ENCODE peak calls at places on chromosomes 12 and 14, in seven cellular contexts. One of them, this sample, is unnamed.
A peak's percentile ranks its signal among the peaks of the same experiment; 100 is the strongest.

GRCh38 chr12:22858849-22859569 is 234.0 kb downstream of the ETNK1 start:
- DNase-seq in CD4-positive, CD25-positive, alpha-beta regulatory T cell: no peak
- DNase-seq in PC-3: peak; percentile 5
- DNase-seq in A549: no peak
- DNase-seq in tibial nerve: no peak
- DNase-seq in naive thymus-derived CD4-positive, alpha-beta T cell: no peak
- DNase-seq in pancreas: no peak
- DNase-seq in this sample: no peak

GRCh38 chr14:97779140-97779539 is 982.0 kb downstream of the VRK1 start:
- DNase-seq in CD4-positive, CD25-positive, alpha-beta regulatory T cell: no peak
- DNase-seq in PC-3: no peak
- DNase-seq in A549: no peak
- DNase-seq in tibial nerve: no peak
- DNase-seq in naive thymus-derived CD4-positive, alpha-beta T cell: no peak
- DNase-seq in pancreas: no peak
- DNase-seq in this sample: no peak

GRCh38 chr12:124394462-124395128 is 99.7 kb downstream of the RFLNA start:
- DNase-seq in CD4-positive, CD25-positive, alpha-beta regulatory T cell: no peak
- DNase-seq in PC-3: peak; percentile 7
- DNase-seq in A549: no peak
- DNase-seq in tibial nerve: no peak
- DNase-seq in naive thymus-derived CD4-positive, alpha-beta T cell: no peak
- DNase-seq in pancreas: no peak
- DNase-seq in this sample: no peak

GRCh38 chr14:89720741-89721315 is 233.7 kb downstream of the EFCAB11 start:
- DNase-seq in CD4-positive, CD25-positive, alpha-beta regulatory T cell: peak; percentile 61
- DNase-seq in PC-3: no peak
- DNase-seq in A549: no peak
- DNase-seq in tibial nerve: peak; percentile 14
- DNase-seq in naive thymus-derived CD4-positive, alpha-beta T cell: peak; percentile 91
- DNase-seq in pancreas: peak; percentile 34
- DNase-seq in this sample: peak; percentile 73

GRCh38 chr14:77314043-77314442 is 6.6 kb downstream of the POMT2 start:
- DNase-seq in CD4-positive, CD25-positive, alpha-beta regulatory T cell: no peak
- DNase-seq in PC-3: peak; percentile 92
- DNase-seq in A549: no peak
- DNase-seq in tibial nerve: no peak
- DNase-seq in naive thymus-derived CD4-positive, alpha-beta T cell: no peak
- DNase-seq in pancreas: no peak
- DNase-seq in this sample: no peak

GRCh38 chr12:45775465-45775864 is 46.0 kb downstream of the ARID2 start:
- DNase-seq in CD4-positive, CD25-positive, alpha-beta regulatory T cell: no peak
- DNase-seq in PC-3: no peak
- DNase-seq in A549: no peak
- DNase-seq in tibial nerve: no peak
- DNase-seq in naive thymus-derived CD4-positive, alpha-beta T cell: no peak
- DNase-seq in pancreas: no peak
- DNase-seq in this sample: no peak

GRCh38 chr12:54603173-54603814 is 14.8 kb upstream of the PPP1R1A start:
- DNase-seq in CD4-positive, CD25-positive, alpha-beta regulatory T cell: peak; percentile 38
- DNase-seq in PC-3: peak; percentile 78
- DNase-seq in A549: peak; percentile 87
- DNase-seq in tibial nerve: peak; percentile 71
- DNase-seq in naive thymus-derived CD4-positive, alpha-beta T cell: peak; percentile 20
- DNase-seq in pancreas: no peak
- DNase-seq in this sample: no peak

GRCh38 chr14:72745991-72746980 is 147.6 kb downstream of the DPF3 start:
- DNase-seq in CD4-positive, CD25-positive, alpha-beta regulatory T cell: no peak
- DNase-seq in PC-3: peak; percentile 48
- DNase-seq in A549: no peak
- DNase-seq in tibial nerve: no peak
- DNase-seq in naive thymus-derived CD4-positive, alpha-beta T cell: no peak
- DNase-seq in pancreas: no peak
- DNase-seq in this sample: no peak

GRCh38 chr14:97180304-97181200 is 383.4 kb downstream of the VRK1 start:
- DNase-seq in CD4-positive, CD25-positive, alpha-beta regulatory T cell: no peak
- DNase-seq in PC-3: peak; percentile 92
- DNase-seq in A549: peak; percentile 75
- DNase-seq in tibial nerve: no peak
- DNase-seq in naive thymus-derived CD4-positive, alpha-beta T cell: no peak
- DNase-seq in pancreas: no peak
- DNase-seq in this sample: no peak

GRCh38 chr12:98422809-98423208 is 92.6 kb upstream of the TMPO start:
- DNase-seq in CD4-positive, CD25-positive, alpha-beta regulatory T cell: no peak
- DNase-seq in PC-3: peak; percentile 42
- DNase-seq in A549: no peak
- DNase-seq in tibial nerve: no peak
- DNase-seq in naive thymus-derived CD4-positive, alpha-beta T cell: no peak
- DNase-seq in pancreas: no peak
- DNase-seq in this sample: no peak

GRCh38 chr14:74618078-74618952 is 6.3 kb upstream of the LTBP2 start:
- DNase-seq in CD4-positive, CD25-positive, alpha-beta regulatory T cell: peak; percentile 31
- DNase-seq in PC-3: peak; percentile 93
- DNase-seq in A549: peak; percentile 48
- DNase-seq in tibial nerve: peak; percentile 82
- DNase-seq in naive thymus-derived CD4-positive, alpha-beta T cell: peak; percentile 43
- DNase-seq in pancreas: peak; percentile 64
- DNase-seq in this sample: peak; percentile 70

GRCh38 chr14:75044760-75045159 is 6.5 kb downstream of the MLH3 start:
- DNase-seq in CD4-positive, CD25-positive, alpha-beta regulatory T cell: no peak
- DNase-seq in PC-3: no peak
- DNase-seq in A549: no peak
- DNase-seq in tibial nerve: no peak
- DNase-seq in naive thymus-derived CD4-positive, alpha-beta T cell: no peak
- DNase-seq in pancreas: no peak
- DNase-seq in this sample: no peak

GRCh38 chr12:13687633-13688032 is 293.8 kb downstream of the GRIN2B start:
- DNase-seq in CD4-positive, CD25-positive, alpha-beta regulatory T cell: no peak
- DNase-seq in PC-3: no peak
- DNase-seq in A549: no peak
- DNase-seq in tibial nerve: no peak
- DNase-seq in naive thymus-derived CD4-positive, alpha-beta T cell: no peak
- DNase-seq in pancreas: no peak
- DNase-seq in this sample: no peak

GRCh38 chr12:95146767-95147166 is 70.5 kb downstream of the FGD6 start:
- DNase-seq in CD4-positive, CD25-positive, alpha-beta regulatory T cell: no peak
- DNase-seq in PC-3: no peak
- DNase-seq in A549: no peak
- DNase-seq in tibial nerve: no peak
- DNase-seq in naive thymus-derived CD4-positive, alpha-beta T cell: no peak
- DNase-seq in pancreas: no peak
- DNase-seq in this sample: no peak

GRCh38 chr14:34014936-34015335 is 64.1 kb upstream of the EGLN3 start:
- DNase-seq in CD4-positive, CD25-positive, alpha-beta regulatory T cell: no peak
- DNase-seq in PC-3: no peak
- DNase-seq in A549: no peak
- DNase-seq in tibial nerve: no peak
- DNase-seq in naive thymus-derived CD4-positive, alpha-beta T cell: no peak
- DNase-seq in pancreas: no peak
- DNase-seq in this sample: no peak

GRCh38 chr14:28783593-28784143 is 17.1 kb downstream of the FOXG1 start:
- DNase-seq in CD4-positive, CD25-positive, alpha-beta regulatory T cell: no peak
- DNase-seq in PC-3: no peak
- DNase-seq in A549: no peak
- DNase-seq in tibial nerve: no peak
- DNase-seq in naive thymus-derived CD4-positive, alpha-beta T cell: no peak
- DNase-seq in pancreas: no peak
- DNase-seq in this sample: no peak

GRCh38 chr12:62260733-62261683 is 804 bp downstream of the USP15 start:
- DNase-seq in CD4-positive, CD25-positive, alpha-beta regulatory T cell: peak; percentile 63
- DNase-seq in PC-3: peak; percentile 44
- DNase-seq in A549: peak; percentile 21
- DNase-seq in tibial nerve: peak; percentile 28
- DNase-seq in naive thymus-derived CD4-positive, alpha-beta T cell: peak; percentile 76
- DNase-seq in pancreas: peak; percentile 38
- DNase-seq in this sample: no peak

GRCh38 chr12:575948-576612 is 87.2 kb downstream of the NINJ2 start:
- DNase-seq in CD4-positive, CD25-positive, alpha-beta regulatory T cell: peak; percentile 70
- DNase-seq in PC-3: peak; percentile 79
- DNase-seq in A549: peak; percentile 84
- DNase-seq in tibial nerve: peak; percentile 66
- DNase-seq in naive thymus-derived CD4-positive, alpha-beta T cell: peak; percentile 75
- DNase-seq in pancreas: peak; percentile 54
- DNase-seq in this sample: peak; percentile 98

GRCh38 chr14:50122291-50122690 is 5.9 kb upstream of the VCPKMT start:
- DNase-seq in CD4-positive, CD25-positive, alpha-beta regulatory T cell: no peak
- DNase-seq in PC-3: no peak
- DNase-seq in A549: no peak
- DNase-seq in tibial nerve: no peak
- DNase-seq in naive thymus-derived CD4-positive, alpha-beta T cell: no peak
- DNase-seq in pancreas: no peak
- DNase-seq in this sample: no peak

GRCh38 chr12:71746983-71747611 is 7.6 kb upstream of the RAB21 start:
- DNase-seq in CD4-positive, CD25-positive, alpha-beta regulatory T cell: peak; percentile 18
- DNase-seq in PC-3: peak; percentile 77
- DNase-seq in A549: peak; percentile 40
- DNase-seq in tibial nerve: peak; percentile 11
- DNase-seq in naive thymus-derived CD4-positive, alpha-beta T cell: peak; percentile 35
- DNase-seq in pancreas: no peak
- DNase-seq in this sample: no peak

GRCh38 chr14:105059035-105059916 is 6.0 kb downstream of the GPR132 start:
- DNase-seq in CD4-positive, CD25-positive, alpha-beta regulatory T cell: peak; percentile 61
- DNase-seq in PC-3: no peak
- DNase-seq in A549: no peak
- DNase-seq in tibial nerve: no peak
- DNase-seq in naive thymus-derived CD4-positive, alpha-beta T cell: peak; percentile 91
- DNase-seq in pancreas: no peak
- DNase-seq in this sample: peak; percentile 82

GRCh38 chr14:60195179-60195810 is 30.1 kb upstream of the DHRS7 start:
- DNase-seq in CD4-positive, CD25-positive, alpha-beta regulatory T cell: no peak
- DNase-seq in PC-3: no peak
- DNase-seq in A549: no peak
- DNase-seq in tibial nerve: no peak
- DNase-seq in naive thymus-derived CD4-positive, alpha-beta T cell: no peak
- DNase-seq in pancreas: no peak
- DNase-seq in this sample: no peak

GRCh38 chr14:98136420-98136819 is 1135.6 kb downstream of the BCL11B start:
- DNase-seq in CD4-positive, CD25-positive, alpha-beta regulatory T cell: no peak
- DNase-seq in PC-3: no peak
- DNase-seq in A549: no peak
- DNase-seq in tibial nerve: no peak
- DNase-seq in naive thymus-derived CD4-positive, alpha-beta T cell: no peak
- DNase-seq in pancreas: no peak
- DNase-seq in this sample: no peak

DNA sequence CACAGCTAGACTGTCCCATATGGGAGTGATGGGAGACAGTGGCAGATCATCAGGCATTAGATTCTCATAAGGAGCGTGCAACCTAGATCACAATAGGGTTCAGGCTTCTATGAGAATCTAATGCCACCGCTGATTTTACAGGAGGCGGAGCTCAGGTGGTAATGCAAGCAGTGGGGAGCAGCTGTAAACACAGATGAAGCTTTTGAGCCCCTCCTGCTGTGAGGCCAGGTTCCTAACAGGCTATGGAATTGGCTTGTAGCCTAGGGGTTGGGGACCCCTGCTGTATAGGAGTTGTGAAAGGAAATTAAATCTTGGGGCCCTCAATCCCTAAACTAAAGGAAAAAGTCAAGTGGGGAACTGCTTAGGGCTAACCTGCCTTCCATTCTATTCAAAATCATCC is 29.6 kb downstream of the ADIPOR2 start:
- DNase-seq in CD4-positive, CD25-positive, alpha-beta regulatory T cell: no peak
- DNase-seq in PC-3: no peak
- DNase-seq in A549: no peak
- DNase-seq in tibial nerve: no peak
- DNase-seq in naive thymus-derived CD4-positive, alpha-beta T cell: no peak
- DNase-seq in pancreas: no peak
- DNase-seq in this sample: no peak
- H3K9me3 ChIP-seq in CD4-positive, CD25-positive, alpha-beta regulatory T cell: no peaks in the 10 kb centered on the region
- H3K9me3 ChIP-seq in PC-3: no peaks in the 10 kb centered on the region
- H3K9me3 ChIP-seq in A549: no peaks in the 10 kb centered on the region
- H3K9me3 ChIP-seq in tibial nerve: no peaks in the 10 kb centered on the region
- H3K9me3 ChIP-seq in naive thymus-derived CD4-positive, alpha-beta T cell: no peaks in the 10 kb centered on the region
- H3K9me3 ChIP-seq in pancreas: no peaks in the 10 kb centered on the region
- H3K9me3 ChIP-seq in this sample: peaks cover 2% of the 10 kb centered on the region

GRCh38 chr12:57148469-57149308 is 1.3 kb upstream of the LRP1-AS start:
- DNase-seq in CD4-positive, CD25-positive, alpha-beta regulatory T cell: no peak
- DNase-seq in PC-3: no peak
- DNase-seq in A549: no peak
- DNase-seq in tibial nerve: peak; percentile 60
- DNase-seq in naive thymus-derived CD4-positive, alpha-beta T cell: no peak
- DNase-seq in pancreas: no peak
- DNase-seq in this sample: no peak

GRCh38 chr12:57146925-57147640 is at the start of gene LRP1-AS:
- DNase-seq in CD4-positive, CD25-positive, alpha-beta regulatory T cell: no peak
- DNase-seq in PC-3: no peak
- DNase-seq in A549: no peak
- DNase-seq in tibial nerve: no peak
- DNase-seq in naive thymus-derived CD4-positive, alpha-beta T cell: no peak
- DNase-seq in pancreas: no peak
- DNase-seq in this sample: no peak

GRCh38 chr12:57150400-57150799 is 3.0 kb upstream of the LRP1-AS start:
- DNase-seq in CD4-positive, CD25-positive, alpha-beta regulatory T cell: no peak
- DNase-seq in PC-3: no peak
- DNase-seq in A549: no peak
- DNase-seq in tibial nerve: no peak
- DNase-seq in naive thymus-derived CD4-positive, alpha-beta T cell: no peak
- DNase-seq in pancreas: no peak
- DNase-seq in this sample: no peak

GRCh38 chr12:57147641-57147944 is 174 bp upstream of the LRP1-AS start:
- DNase-seq in CD4-positive, CD25-positive, alpha-beta regulatory T cell: no peak
- DNase-seq in PC-3: no peak
- DNase-seq in A549: no peak
- DNase-seq in tibial nerve: no peak
- DNase-seq in naive thymus-derived CD4-positive, alpha-beta T cell: no peak
- DNase-seq in pancreas: no peak
- DNase-seq in this sample: no peak

GRCh38 chr12:57149309-57149900 is 2.0 kb upstream of the LRP1-AS start:
- DNase-seq in CD4-positive, CD25-positive, alpha-beta regulatory T cell: no peak
- DNase-seq in PC-3: no peak
- DNase-seq in A549: no peak
- DNase-seq in tibial nerve: peak; percentile 77
- DNase-seq in naive thymus-derived CD4-positive, alpha-beta T cell: no peak
- DNase-seq in pancreas: no peak
- DNase-seq in this sample: no peak
- H3K4me3 ChIP-seq in CD4-positive, CD25-positive, alpha-beta regulatory T cell: no peak overlapping the region
- H3K4me3 ChIP-seq in PC-3: no peak overlapping the region
- H3K4me3 ChIP-seq in A549: no peak overlapping the region
- H3K4me3 ChIP-seq in tibial nerve: no peak overlapping the region
- H3K4me3 ChIP-seq in naive thymus-derived CD4-positive, alpha-beta T cell: no peak overlapping the region
- H3K4me3 ChIP-seq in pancreas: no peak overlapping the region
- H3K4me3 ChIP-seq in this sample: no peak overlapping the region

GRCh38 chr12:28110329-28110728 is 79.9 kb upstream of the CCDC91 start:
- DNase-seq in CD4-positive, CD25-positive, alpha-beta regulatory T cell: no peak
- DNase-seq in PC-3: peak; percentile 39
- DNase-seq in A549: no peak
- DNase-seq in tibial nerve: no peak
- DNase-seq in naive thymus-derived CD4-positive, alpha-beta T cell: no peak
- DNase-seq in pancreas: no peak
- DNase-seq in this sample: no peak

GRCh38 chr12:28108599-28108998 is 81.7 kb upstream of the CCDC91 start:
- DNase-seq in CD4-positive, CD25-positive, alpha-beta regulatory T cell: no peak
- DNase-seq in PC-3: no peak
- DNase-seq in A549: no peak
- DNase-seq in tibial nerve: no peak
- DNase-seq in naive thymus-derived CD4-positive, alpha-beta T cell: no peak
- DNase-seq in pancreas: no peak
- DNase-seq in this sample: no peak

GRCh38 chr12:28114488-28114887 is 75.8 kb upstream of the CCDC91 start:
- DNase-seq in CD4-positive, CD25-positive, alpha-beta regulatory T cell: no peak
- DNase-seq in PC-3: peak; percentile 86
- DNase-seq in A549: no peak
- DNase-seq in tibial nerve: no peak
- DNase-seq in naive thymus-derived CD4-positive, alpha-beta T cell: no peak
- DNase-seq in pancreas: no peak
- DNase-seq in this sample: no peak
- H3K27ac ChIP-seq in CD4-positive, CD25-positive, alpha-beta regulatory T cell: no peak overlapping the region
- H3K27ac ChIP-seq in PC-3: peak overlapping the region; percentile 62
- H3K27ac ChIP-seq in A549: peak overlapping the region; percentile 75
- H3K27ac ChIP-seq in tibial nerve: no peak overlapping the region
- H3K27ac ChIP-seq in naive thymus-derived CD4-positive, alpha-beta T cell: no peak overlapping the region
- H3K27ac ChIP-seq in pancreas: no peak overlapping the region
- H3K27ac ChIP-seq in this sample: no peak overlapping the region

GRCh38 chr12:125890983-125891382 is 825.7 kb downstream of the AACS start:
- DNase-seq in CD4-positive, CD25-positive, alpha-beta regulatory T cell: no peak
- DNase-seq in PC-3: peak; percentile 2
- DNase-seq in A549: no peak
- DNase-seq in tibial nerve: no peak
- DNase-seq in naive thymus-derived CD4-positive, alpha-beta T cell: no peak
- DNase-seq in pancreas: no peak
- DNase-seq in this sample: no peak
- H3K9me3 ChIP-seq in CD4-positive, CD25-positive, alpha-beta regulatory T cell: no peaks in the 10 kb centered on the region
- H3K9me3 ChIP-seq in PC-3: no peaks in the 10 kb centered on the region
- H3K9me3 ChIP-seq in A549: no peaks in the 10 kb centered on the region
- H3K9me3 ChIP-seq in tibial nerve: no peaks in the 10 kb centered on the region
- H3K9me3 ChIP-seq in naive thymus-derived CD4-positive, alpha-beta T cell: no peaks in the 10 kb centered on the region
- H3K9me3 ChIP-seq in pancreas: no peaks in the 10 kb centered on the region
- H3K9me3 ChIP-seq in this sample: no peaks in the 10 kb centered on the region